ENCODE peak calls at places on chromosomes 12 and 14, in five cellular contexts. One of them, this sample, is unnamed.

GRCh38 chr14:43449291-43449690 is 1057.8 kb downstream of the FSCB start:
- DNase-seq in A549: no peak
- DNase-seq in neural crest cell: no peak
- DNase-seq in right atrium auricular region: no peak
- DNase-seq in nephron progenitor cell: no peak
- DNase-seq in this sample: no peak

GRCh38 chr12:96073346-96074336 is 38.3 kb upstream of the LTA4H start:
- DNase-seq in A549: peak
- DNase-seq in neural crest cell: no peak
- DNase-seq in right atrium auricular region: no peak
- DNase-seq in nephron progenitor cell: no peak
- DNase-seq in this sample: peak

GRCh38 chr12:24228980-24229730 is 279.7 kb upstream of the SOX5 start:
- DNase-seq in A549: no peak
- DNase-seq in neural crest cell: no peak
- DNase-seq in right atrium auricular region: no peak
- DNase-seq in nephron progenitor cell: no peak
- DNase-seq in this sample: no peak

GRCh38 chr12:80325167-80325959 is 118.7 kb upstream of the PTPRQ start:
- DNase-seq in A549: no peak
- DNase-seq in neural crest cell: no peak
- DNase-seq in right atrium auricular region: no peak
- DNase-seq in nephron progenitor cell: no peak
- DNase-seq in this sample: no peak

GRCh38 chr12:122106891-122107660 is 28.5 kb downstream of the MLXIP start:
- DNase-seq in A549: no peak
- DNase-seq in neural crest cell: no peak
- DNase-seq in right atrium auricular region: no peak
- DNase-seq in nephron progenitor cell: no peak
- DNase-seq in this sample: no peak

GRCh38 chr14:69571449-69571878 is 3.2 kb downstream of the CCDC177 start:
- DNase-seq in A549: peak
- DNase-seq in neural crest cell: no peak
- DNase-seq in right atrium auricular region: no peak
- DNase-seq in nephron progenitor cell: no peak
- DNase-seq in this sample: no peak

GRCh38 chr12:131604859-131605258 is 106.0 kb upstream of the SFSWAP start:
- DNase-seq in A549: no peak
- DNase-seq in neural crest cell: no peak
- DNase-seq in right atrium auricular region: no peak
- DNase-seq in nephron progenitor cell: no peak
- DNase-seq in this sample: no peak

GRCh38 chr12:26853303-26854027 is 20.5 kb upstream of the ITPR2 start:
- DNase-seq in A549: peak
- DNase-seq in neural crest cell: peak
- DNase-seq in right atrium auricular region: no peak
- DNase-seq in nephron progenitor cell: peak
- DNase-seq in this sample: peak

GRCh38 chr14:33475623-33476022 is 475.3 kb downstream of the EGLN3 start:
- DNase-seq in A549: peak
- DNase-seq in neural crest cell: peak
- DNase-seq in right atrium auricular region: no peak
- DNase-seq in nephron progenitor cell: peak
- DNase-seq in this sample: peak
- TF ChIP-seq CTCF in A549: peak
- TF ChIP-seq CTCF in neural crest cell: peak
- TF ChIP-seq CTCF in right atrium auricular region: no peak
- TF ChIP-seq CTCF in nephron progenitor cell: peak
- TF ChIP-seq CTCF in this sample: peak

GRCh38 chr12:93581370-93581769 is 8.9 kb downstream of the SOCS2 start:
- DNase-seq in A549: no peak
- DNase-seq in neural crest cell: no peak
- DNase-seq in right atrium auricular region: no peak
- DNase-seq in nephron progenitor cell: no peak
- DNase-seq in this sample: no peak
- TF ChIP-seq CTCF in A549: no peak
- TF ChIP-seq CTCF in neural crest cell: no peak
- TF ChIP-seq CTCF in right atrium auricular region: no peak
- TF ChIP-seq CTCF in nephron progenitor cell: no peak
- TF ChIP-seq CTCF in this sample: no peak

DNA sequence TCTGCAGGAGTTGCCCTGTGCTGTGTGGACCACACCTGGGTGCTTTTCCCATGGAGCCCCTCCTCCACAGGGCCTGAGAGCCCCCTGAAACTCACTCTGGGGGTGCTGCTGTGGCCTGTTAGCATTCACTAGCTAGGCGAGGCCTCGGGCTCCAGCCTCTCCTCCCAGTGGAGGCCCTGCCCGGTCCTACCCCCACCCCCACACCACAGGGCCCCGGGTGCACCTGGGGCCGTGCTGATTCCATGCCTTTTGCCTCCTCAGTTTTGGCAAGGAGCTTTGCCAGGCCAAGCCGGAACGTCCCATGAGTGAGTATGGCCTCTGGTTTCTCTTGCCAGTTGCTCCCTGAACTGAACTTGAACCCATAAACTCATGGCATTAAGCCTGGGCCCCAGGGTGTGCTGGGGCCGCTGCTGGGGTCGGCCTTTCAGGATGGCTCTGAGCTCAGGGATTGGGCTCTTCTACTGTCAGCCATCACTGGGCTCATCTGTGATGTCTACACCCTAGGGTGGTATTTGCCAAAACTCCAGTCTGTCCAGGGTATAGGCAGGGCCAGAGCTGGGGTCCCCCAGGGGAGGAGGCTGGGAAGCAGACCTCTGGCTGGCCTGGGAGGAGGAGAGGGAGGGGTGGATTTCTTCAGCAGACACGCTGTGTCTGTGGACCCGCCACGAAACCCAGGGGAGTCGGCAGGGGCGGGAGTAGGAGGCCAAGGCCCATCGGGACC is 58.7 kb upstream of the TSPAN9 start:
- DNase-seq in A549: no peak
- DNase-seq in neural crest cell: no peak
- DNase-seq in right atrium auricular region: no peak
- DNase-seq in nephron progenitor cell: no peak
- DNase-seq in this sample: no peak
- TF ChIP-seq CTCF in A549: no peak
- TF ChIP-seq CTCF in neural crest cell: no peak
- TF ChIP-seq CTCF in right atrium auricular region: no peak
- TF ChIP-seq CTCF in nephron progenitor cell: no peak
- TF ChIP-seq CTCF in this sample: no peak

GRCh38 chr14:35215110-35215872 is 76.9 kb upstream of the PSMA6 start:
- DNase-seq in A549: peak
- DNase-seq in neural crest cell: no peak
- DNase-seq in right atrium auricular region: no peak
- DNase-seq in nephron progenitor cell: no peak
- DNase-seq in this sample: no peak
- TF ChIP-seq CTCF in A549: peak
- TF ChIP-seq CTCF in neural crest cell: peak
- TF ChIP-seq CTCF in right atrium auricular region: peak
- TF ChIP-seq CTCF in nephron progenitor cell: peak
- TF ChIP-seq CTCF in this sample: no peak

DNA sequence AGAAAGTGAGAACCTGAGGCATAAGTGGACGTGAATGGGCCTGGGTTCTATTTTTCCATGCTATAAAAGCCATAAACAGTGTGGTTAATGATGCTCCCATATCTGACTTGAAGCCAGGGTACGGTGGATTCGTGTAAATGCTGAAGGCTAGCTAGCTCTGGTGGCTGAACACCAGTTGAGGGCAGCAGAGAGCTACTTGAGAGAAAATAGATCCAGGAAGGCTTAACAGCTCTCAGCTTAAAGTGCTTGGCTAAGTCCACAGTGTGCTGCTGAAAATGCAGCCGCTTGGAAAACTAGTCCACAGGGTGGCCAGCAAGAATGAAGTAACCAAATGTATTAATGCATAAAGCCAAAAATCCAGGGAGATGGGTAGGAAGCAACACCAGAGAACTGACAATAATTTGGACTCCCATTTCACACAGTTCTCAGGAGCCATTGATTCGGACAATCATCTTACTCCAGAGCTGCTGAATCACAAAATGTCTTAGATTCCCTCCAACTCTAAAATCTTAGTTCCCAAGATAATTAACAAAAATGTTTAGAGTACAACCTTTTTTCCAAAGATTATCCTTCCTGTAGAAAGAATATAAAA is 15.0 kb upstream of the FOXG1 start:
- DNase-seq in A549: peak
- DNase-seq in neural crest cell: peak
- DNase-seq in right atrium auricular region: no peak
- DNase-seq in nephron progenitor cell: peak
- DNase-seq in this sample: peak
- TF ChIP-seq CTCF in A549: peak
- TF ChIP-seq CTCF in neural crest cell: peak
- TF ChIP-seq CTCF in right atrium auricular region: no peak
- TF ChIP-seq CTCF in nephron progenitor cell: peak
- TF ChIP-seq CTCF in this sample: peak

GRCh38 chr12:88946377-88946997 is 366.2 kb upstream of the KITLG start:
- DNase-seq in A549: no peak
- DNase-seq in neural crest cell: no peak
- DNase-seq in right atrium auricular region: no peak
- DNase-seq in nephron progenitor cell: no peak
- DNase-seq in this sample: no peak
- TF ChIP-seq CTCF in A549: no peak
- TF ChIP-seq CTCF in neural crest cell: no peak
- TF ChIP-seq CTCF in right atrium auricular region: no peak
- TF ChIP-seq CTCF in nephron progenitor cell: no peak
- TF ChIP-seq CTCF in this sample: no peak

DNA sequence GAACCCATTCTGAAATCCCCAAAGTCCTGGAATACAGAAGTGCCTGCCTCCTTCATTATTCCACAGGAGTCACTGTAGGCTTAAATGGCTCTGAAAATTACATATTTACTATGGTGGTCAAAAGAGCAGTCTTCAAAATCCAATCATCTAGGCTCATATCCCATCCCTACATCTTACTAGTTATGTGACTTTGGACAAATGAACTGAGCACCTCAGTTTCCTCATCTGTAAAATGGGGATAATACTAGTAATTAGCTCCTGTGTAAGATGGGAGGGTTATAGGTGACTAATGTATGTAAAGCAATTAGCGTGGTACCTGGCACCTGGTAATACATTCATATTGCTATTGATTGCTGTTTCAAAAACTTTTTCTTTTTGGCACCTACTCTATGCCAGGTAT is 243.6 kb downstream of the CHST11 start:
- DNase-seq in A549: no peak
- DNase-seq in neural crest cell: no peak
- DNase-seq in right atrium auricular region: no peak
- DNase-seq in nephron progenitor cell: no peak
- DNase-seq in this sample: no peak
- TF ChIP-seq CTCF in A549: no peak
- TF ChIP-seq CTCF in neural crest cell: no peak
- TF ChIP-seq CTCF in right atrium auricular region: no peak
- TF ChIP-seq CTCF in nephron progenitor cell: no peak
- TF ChIP-seq CTCF in this sample: no peak

DNA sequence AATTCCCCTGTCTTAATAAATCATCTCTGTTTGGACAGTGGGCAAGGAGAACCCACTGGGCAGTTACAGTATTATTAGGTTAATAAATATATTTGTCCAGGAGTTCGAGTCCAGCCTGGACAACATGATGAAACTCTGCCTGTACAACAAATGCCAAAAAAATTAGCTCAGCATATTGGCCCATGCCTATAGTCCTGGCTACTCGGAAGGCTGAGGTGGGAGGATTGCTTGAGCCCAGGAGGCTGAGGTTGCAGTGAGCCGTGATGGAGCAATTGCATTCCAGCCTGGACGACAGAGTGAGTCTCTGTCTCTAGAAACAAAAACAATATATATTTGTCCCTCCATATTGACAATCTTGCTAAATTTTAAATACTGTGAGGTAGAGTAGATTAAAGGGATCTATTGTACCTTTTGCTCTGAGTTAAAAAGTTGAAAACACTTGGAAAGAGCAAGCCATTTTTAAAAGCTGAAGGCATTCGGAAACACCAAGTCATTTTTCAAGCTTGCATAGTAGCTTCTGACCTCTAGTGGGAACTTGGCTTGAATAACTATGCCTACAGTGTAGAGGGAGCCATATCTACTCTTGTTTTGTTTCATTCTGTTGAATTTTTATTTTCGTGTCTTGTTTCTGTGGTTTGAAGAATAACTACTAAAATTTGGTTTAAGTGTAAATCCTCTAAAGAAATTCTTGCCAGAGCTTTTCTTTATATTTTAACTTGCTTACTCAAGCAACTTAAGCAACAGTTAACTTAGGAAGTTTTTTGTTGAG is 14.6 kb upstream of the EEA1 start:
- DNase-seq in A549: no peak
- DNase-seq in neural crest cell: no peak
- DNase-seq in right atrium auricular region: no peak
- DNase-seq in nephron progenitor cell: no peak
- DNase-seq in this sample: no peak
- TF ChIP-seq CTCF in A549: peak
- TF ChIP-seq CTCF in neural crest cell: peak
- TF ChIP-seq CTCF in right atrium auricular region: no peak
- TF ChIP-seq CTCF in nephron progenitor cell: no peak
- TF ChIP-seq CTCF in this sample: no peak

GRCh38 chr14:36243183-36243582 is 66.7 kb upstream of the PTCSC3 start:
- DNase-seq in A549: no peak
- DNase-seq in neural crest cell: no peak
- DNase-seq in right atrium auricular region: no peak
- DNase-seq in nephron progenitor cell: no peak
- DNase-seq in this sample: no peak

GRCh38 chr14:36238666-36239363 is 62.3 kb upstream of the PTCSC3 start:
- DNase-seq in A549: no peak
- DNase-seq in neural crest cell: no peak
- DNase-seq in right atrium auricular region: no peak
- DNase-seq in nephron progenitor cell: no peak
- DNase-seq in this sample: no peak

GRCh38 chr14:36245223-36245622 is 68.7 kb upstream of the PTCSC3 start:
- DNase-seq in A549: no peak
- DNase-seq in neural crest cell: no peak
- DNase-seq in right atrium auricular region: no peak
- DNase-seq in nephron progenitor cell: no peak
- DNase-seq in this sample: no peak

GRCh38 chr14:36241183-36241582 is 64.7 kb upstream of the PTCSC3 start:
- DNase-seq in A549: no peak
- DNase-seq in neural crest cell: no peak
- DNase-seq in right atrium auricular region: no peak
- DNase-seq in nephron progenitor cell: no peak
- DNase-seq in this sample: no peak
- TF ChIP-seq CTCF in A549: no peak
- TF ChIP-seq CTCF in neural crest cell: no peak
- TF ChIP-seq CTCF in right atrium auricular region: no peak
- TF ChIP-seq CTCF in nephron progenitor cell: no peak
- TF ChIP-seq CTCF in this sample: no peak

This sample was measured in Calu3.